ENCODE peak calls at places on chromosome 5, in nine cellular contexts. O, E, X, V, W, C, F, T and P are unnamed samples.

GRCh38 chr5:16427572-16427971 is 38.0 kb downstream of the ZNF622 start:
- DNase-seq in V (no peak), W (no peak), X (no peak), E (no peak), T (no peak), C (no peak), F (no peak), O (no peak), P (no peak)

GRCh38 chr5:178338126-178338749 is 105.6 kb upstream of the PHYKPL start:
- DNase-seq in O (no peak), T (peak; percentile 28), X (no peak), E (no peak), C (no peak), W (no peak), V (no peak), F (no peak), P (no peak)

GRCh38 chr5:172104801-172105701 is 83.0 kb downstream of the STK10 start:
- DNase-seq in E (peak; percentile 24), O (no peak), W (peak; percentile 1), X (no peak), T (no peak), V (no peak), C (peak; percentile 18), F (no peak), P (no peak)

GRCh38 chr5:172541119-172541763 is 86.9 kb upstream of the SH3PXD2B start:
- DNase-seq in T (no peak), F (no peak), X (no peak), C (no peak), E (no peak), V (no peak), O (peak; percentile 77), W (no peak), P (no peak)

GRCh38 chr5:39547548-39548154 is 122.9 kb upstream of the DAB2 start:
- DNase-seq in F (peak; percentile 56), T (no peak), C (peak; percentile 85), O (peak; percentile 75), V (peak; percentile 76), E (no peak), W (no peak), X (peak; percentile 60), P (peak; percentile 78)

GRCh38 chr5:15286659-15287058 is 213.3 kb upstream of the FBXL7 start:
- DNase-seq in E (no peak), C (no peak), V (peak; percentile 10), X (no peak), O (peak; percentile 35), T (no peak), F (no peak), W (no peak), P (no peak)

GRCh38 chr5:14655146-14655741 is 9.3 kb upstream of the OTULIN start:
- DNase-seq in C (no peak), O (no peak), F (no peak), X (no peak), E (no peak), T (no peak), W (no peak), V (no peak), P (no peak)

GRCh38 chr5:135246923-135247795 is 151.9 kb downstream of the MACROH2A1 start:
- DNase-seq in E (no peak), O (no peak), C (peak; percentile 91), X (peak; percentile 88), F (peak; percentile 85), W (no peak), T (no peak), V (peak; percentile 84), P (peak; percentile 95)

GRCh38 chr5:80125962-80126480 is 90.9 kb downstream of the THBS4 start:
- DNase-seq in X (peak; percentile 81), V (peak; percentile 52), T (no peak), C (peak; percentile 75), W (no peak), O (no peak), F (no peak), E (no peak), P (peak; percentile 92)

GRCh38 chr5:2378108-2378507 is 373.4 kb downstream of the IRX2 start:
- DNase-seq in E (no peak), W (no peak), F (no peak), V (no peak), O (no peak), T (no peak), C (no peak), X (no peak), P (no peak)

GRCh38 chr5:57700484-57700883 is 217.9 kb upstream of the ACTBL2 start:
- DNase-seq in X (no peak), F (no peak), E (no peak), T (no peak), C (no peak), O (no peak), W (no peak), V (no peak), P (no peak)

GRCh38 chr5:51383494-51384081 is 340 bp downstream of the ISL1 start:
- DNase-seq in F (no peak), W (no peak), X (no peak), T (no peak), O (peak; percentile 42), E (no peak), V (no peak), C (no peak), P (no peak)

GRCh38 chr5:67511911-67512310 is 315.3 kb upstream of the CD180 start:
- DNase-seq in F (no peak), C (no peak), T (no peak), E (no peak), X (no peak), W (no peak), V (no peak), O (no peak), P (no peak)

GRCh38 chr5:178426326-178427130 is 163.7 kb downstream of the COL23A1 start:
- DNase-seq in F (no peak), C (no peak), E (peak; percentile 20), V (no peak), W (no peak), O (no peak), T (no peak), X (no peak), P (no peak)

GRCh38 chr5:82521431-82522051 is 243.4 kb upstream of the RPS23 start:
- DNase-seq in C (no peak), E (no peak), T (no peak), F (no peak), O (no peak), W (no peak), X (no peak), V (no peak), P (no peak)

GRCh38 chr5:137500616-137501225 is 1.6 kb upstream of the SPOCK1 start:
- DNase-seq in C (no peak), T (no peak), X (no peak), E (no peak), W (no peak), O (no peak), V (no peak), F (no peak), P (no peak)

DNA sequence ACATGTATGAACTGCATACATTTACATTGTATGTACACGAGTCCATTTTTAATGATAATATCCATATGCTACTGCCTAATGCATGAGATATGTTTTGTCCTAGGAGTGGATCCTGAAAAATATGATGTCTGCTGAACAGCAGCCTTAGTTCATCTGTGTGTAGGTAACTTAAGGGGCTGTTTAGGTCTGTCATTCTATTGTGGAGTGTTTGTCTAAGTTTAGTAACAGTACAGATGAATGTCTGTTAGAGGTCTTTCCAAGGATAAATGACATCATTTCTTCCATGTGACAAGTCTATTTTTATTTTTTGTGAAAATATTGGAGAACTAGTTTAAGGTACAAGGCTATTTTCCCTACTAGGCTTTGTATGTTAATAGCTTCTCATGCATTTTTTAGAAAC is 22.6 kb upstream of the CCDC112 start:
- DNase-seq in F (no peak), V (no peak), O (peak; percentile 22), E (no peak), C (no peak), T (no peak), W (no peak), X (no peak), P (no peak)
- H3K4me3 ChIP-seq in F (no peak overlapping the region), V (no peak overlapping the region), O (no peak overlapping the region), E (no peak overlapping the region), C (no peak overlapping the region), T (no peak overlapping the region), W (no peak overlapping the region), X (no peak overlapping the region), P (no peak overlapping the region)

GRCh38 chr5:64954518-64954917 is 185.8 kb downstream of the CWC27 start:
- DNase-seq in V (no peak), F (no peak), X (no peak), E (no peak), T (no peak), O (no peak), W (no peak), C (no peak), P (no peak)

GRCh38 chr5:64952961-64953360 is 184.2 kb downstream of the CWC27 start:
- DNase-seq in W (no peak), V (peak; percentile 68), T (no peak), C (no peak), E (no peak), X (no peak), O (no peak), F (no peak), P (no peak)

GRCh38 chr5:64963278-64963677 is 194.5 kb downstream of the CWC27 start:
- DNase-seq in V (no peak), T (no peak), W (no peak), O (no peak), C (no peak), X (no peak), E (no peak), F (no peak), P (no peak)

GRCh38 chr5:64958757-64959391 is 190.1 kb downstream of the CWC27 start:
- DNase-seq in E (no peak), T (no peak), O (peak; percentile 8), X (no peak), V (peak; percentile 61), F (peak; percentile 35), W (no peak), C (peak; percentile 74), P (peak; percentile 69)
- TF ChIP-seq CTCF in E (peak; percentile 46), T (peak; percentile 40), O (peak; percentile 68), X (peak; percentile 45), V (peak; percentile 72), F (peak; percentile 70), W (peak; percentile 67), C (peak; percentile 65), P (peak; percentile 70)

GRCh38 chr5:144598451-144599068 is 427.9 kb downstream of the KCTD16 start:
- DNase-seq in V (no peak), F (no peak), W (no peak), C (no peak), T (no peak), X (no peak), E (no peak), O (peak; percentile 22), P (no peak)
- H3K4me3 ChIP-seq in V (no peak overlapping the region), F (peak overlapping the region; percentile 15), W (peak overlapping the region; percentile 55), C (no peak overlapping the region), T (peak overlapping the region; percentile 26), X (no peak overlapping the region), E (peak overlapping the region; percentile 34), O (peak overlapping the region; percentile 11), P (no peak overlapping the region)

DNA sequence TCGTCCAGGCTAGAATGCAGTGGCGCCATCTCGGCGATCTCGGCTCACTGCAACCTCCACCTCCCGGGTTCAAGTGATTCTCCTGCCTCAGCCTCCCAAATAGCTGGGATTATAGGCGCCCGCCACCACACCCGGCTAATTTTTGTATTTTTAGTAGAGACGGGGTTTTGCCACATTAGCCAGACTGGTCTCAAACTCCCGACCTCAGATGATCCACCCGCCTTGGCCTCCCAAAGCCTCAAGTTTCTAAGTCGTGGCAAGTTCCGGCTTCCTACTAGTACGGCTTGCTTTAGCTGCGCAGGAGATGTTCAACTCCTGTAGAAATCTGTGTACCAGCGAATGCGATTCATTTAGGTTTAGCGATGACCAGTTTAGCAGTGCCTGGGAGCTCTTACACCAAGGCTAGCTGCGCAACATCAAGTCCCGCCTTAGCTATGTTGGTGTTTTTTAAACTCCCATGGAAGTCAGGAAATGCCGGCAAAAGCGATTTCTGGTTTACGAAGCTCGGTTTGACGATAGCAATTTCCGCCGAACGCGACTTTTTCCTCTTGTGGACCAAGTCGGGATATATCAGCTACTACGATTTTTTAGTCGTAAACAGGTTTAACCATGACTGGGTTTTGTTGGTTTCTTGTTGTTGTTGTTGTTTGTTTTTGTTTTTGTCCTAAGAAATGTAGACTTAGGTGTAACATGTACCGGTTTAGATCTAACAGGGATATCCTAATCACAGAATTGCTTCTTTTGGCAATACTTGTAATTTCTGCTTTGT is 46.4 kb downstream of the ANXA2R start:
- DNase-seq in E (peak; percentile 56), T (peak; percentile 54), F (peak; percentile 76), V (peak; percentile 77), O (no peak), X (peak; percentile 69), C (peak; percentile 85), W (no peak), P (peak; percentile 87)
- TF ChIP-seq CTCF in E (no peak), T (no peak), F (no peak), V (no peak), O (no peak), X (no peak), C (no peak), W (no peak), P (no peak)